ENCODE peak calls at places on chromosomes 6 and 20, in seven cellular contexts. F is body of pancreas, Z is cardiac fibroblast, S is lung, A is astrocyte of the cerebellum, T is stomach, R is AG09309. G is an unnamed sample.

GRCh38 chr6:40169878-40170277 is 235.6 kb upstream of the MOCS1 start:
- DNase-seq in F (no peak), Z (no peak), S (no peak), A (no peak), T (no peak), R (no peak), G (no peak)

GRCh38 chr6:166582258-166582657 is 4.2 kb downstream of the RAMACL start:
- DNase-seq in F (no peak), Z (no peak), S (no peak), A (no peak), T (no peak), R (peak; percentile 66), G (no peak)

GRCh38 chr20:50303573-50304500 is 113.2 kb downstream of the CEBPB start:
- DNase-seq in F (peak; percentile 82), Z (peak; percentile 98), S (peak; percentile 74), A (no peak), T (peak; percentile 84), R (no peak), G (no peak)

GRCh38 chr6:70811788-70812187 is 144.1 kb downstream of the SMAP1 start:
- DNase-seq in F (no peak), Z (no peak), S (no peak), A (no peak), T (no peak), R (no peak), G (no peak)

GRCh38 chr6:68876792-68877493 is 241.9 kb downstream of the ADGRB3 start:
- DNase-seq in F (no peak), Z (peak; percentile 42), S (no peak), A (peak; percentile 8), T (no peak), R (no peak), G (no peak)

GRCh38 chr6:157096522-157096921 is 226.8 kb downstream of the TMEM242 start:
- DNase-seq in F (peak; percentile 33), Z (no peak), S (peak; percentile 66), A (no peak), T (peak; percentile 35), R (no peak), G (no peak)

GRCh38 chr20:1001116-1001515 is 995 bp downstream of the RSPO4 start:
- DNase-seq in F (no peak), Z (no peak), S (no peak), A (no peak), T (no peak), R (no peak), G (no peak)

GRCh38 chr6:119626884-119627619 is 277.5 kb upstream of the MAN1A1 start:
- DNase-seq in F (no peak), Z (no peak), S (no peak), A (no peak), T (no peak), R (no peak), G (no peak)

GRCh38 chr20:7966176-7966575 is 25.9 kb upstream of the HAO1 start:
- DNase-seq in F (no peak), Z (no peak), S (no peak), A (no peak), T (no peak), R (no peak), G (no peak)

GRCh38 chr20:40688129-40689099 is 622 bp downstream of the MAFB start:
- DNase-seq in F (no peak), Z (no peak), S (no peak), A (no peak), T (no peak), R (no peak), G (no peak)

GRCh38 chr20:11376998-11377397 is 540.7 kb upstream of the BTBD3 start:
- DNase-seq in F (no peak), Z (no peak), S (no peak), A (peak; percentile 74), T (no peak), R (no peak), G (no peak)

GRCh38 chr6:26285143-26286134 is 79.6 kb upstream of the BTN3A2 start:
- DNase-seq in F (peak; percentile 96), Z (peak; percentile 99), S (peak; percentile 99), A (peak; percentile 97), T (peak; percentile 96), R (peak; percentile 97), G (peak; percentile 95)

GRCh38 chr6:110731898-110732297 is 83.4 kb downstream of the CDK19 start:
- DNase-seq in F (no peak), Z (no peak), S (no peak), A (no peak), T (no peak), R (no peak), G (no peak)

GRCh38 chr6:110858562-110859214 is 15.9 kb upstream of the AMD1 start:
- DNase-seq in F (no peak), Z (no peak), S (no peak), A (no peak), T (no peak), R (no peak), G (no peak)

GRCh38 chr6:114989279-114989964 is 646.6 kb upstream of the HS3ST5 start:
- DNase-seq in F (no peak), Z (no peak), S (no peak), A (no peak), T (no peak), R (no peak), G (no peak)

GRCh38 chr6:14925627-14926026 is 320.2 kb upstream of the JARID2 start:
- DNase-seq in F (no peak), Z (peak; percentile 82), S (no peak), A (no peak), T (no peak), R (no peak), G (no peak)

GRCh38 chr20:1357921-1358671 is 29.2 kb upstream of the SDCBP2 start:
- DNase-seq in F (no peak), Z (no peak), S (no peak), A (peak; percentile 47), T (no peak), R (no peak), G (no peak)

GRCh38 chr20:33531047-33531877 is 41.4 kb downstream of the CBFA2T2 start:
- DNase-seq in F (no peak), Z (peak; percentile 51), S (no peak), A (peak; percentile 42), T (no peak), R (no peak), G (no peak)

GRCh38 chr6:21138359-21139094 is 455.0 kb upstream of the SOX4 start:
- DNase-seq in F (no peak), Z (peak; percentile 29), S (no peak), A (peak; percentile 18), T (no peak), R (peak; percentile 8), G (no peak)

GRCh38 chr6:143264291-143264834 is 186.1 kb downstream of the ADAT2 start:
- DNase-seq in F (no peak), Z (no peak), S (no peak), A (no peak), T (no peak), R (no peak), G (no peak)

DNA sequence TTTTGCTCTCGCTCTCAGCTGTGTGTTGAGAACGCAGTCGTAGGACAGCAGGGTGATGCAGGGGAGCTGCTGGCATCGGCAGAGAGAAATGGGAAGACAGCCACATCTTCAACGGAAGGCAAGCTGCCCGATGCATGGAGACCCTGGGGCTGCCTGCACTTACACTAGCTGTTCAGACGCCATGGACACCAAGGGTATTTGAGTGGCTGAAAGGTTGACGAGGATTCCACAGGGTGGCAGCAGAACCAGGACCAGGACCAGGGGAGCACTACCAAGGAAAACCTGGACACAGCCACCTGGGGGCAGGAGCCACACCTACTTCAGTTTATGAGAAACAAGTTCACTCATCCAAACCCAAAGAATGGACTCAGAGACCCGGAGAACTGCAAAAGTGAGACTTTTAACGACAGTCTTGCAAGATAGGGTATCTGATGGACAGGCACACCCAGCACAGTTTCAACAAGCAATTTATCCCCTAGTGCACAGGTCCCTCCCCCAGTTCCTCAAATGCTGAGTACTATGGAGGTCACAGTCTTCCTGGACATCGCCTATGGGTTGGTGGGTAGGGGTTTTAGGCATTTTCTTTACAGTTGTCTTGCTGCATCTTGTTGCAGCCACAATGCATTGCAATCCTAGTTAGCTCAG is 56.3 kb upstream of the ENTPD6 start:
- DNase-seq in F (peak; percentile 32), Z (no peak), S (no peak), A (no peak), T (no peak), R (no peak), G (no peak)
- TF ChIP-seq CTCF in F (peak; percentile 23), Z (no peak), S (no peak), A (no peak), T (no peak), R (no peak), G (no peak)

DNA sequence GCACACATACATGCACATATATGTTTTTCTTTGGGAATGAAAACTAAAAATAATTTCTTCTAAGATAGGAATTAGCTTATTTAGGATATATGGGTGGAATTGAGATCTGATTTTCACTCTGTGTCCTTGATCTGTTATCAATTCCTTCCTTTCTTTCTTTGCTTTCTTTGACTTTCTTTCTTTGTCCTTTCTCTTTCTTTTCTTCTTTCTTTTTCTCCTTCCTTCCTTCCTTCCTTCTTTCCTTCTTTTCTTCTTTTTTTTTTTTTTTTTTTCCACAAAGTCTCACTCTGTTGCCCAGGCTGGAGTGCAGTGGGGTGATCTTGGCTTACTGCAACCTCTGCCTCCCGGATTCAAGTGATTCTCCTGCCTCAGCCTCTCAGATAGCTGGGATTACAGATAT is 28.1 kb downstream of the PCMT1 start:
- DNase-seq in F (no peak), Z (no peak), S (no peak), A (no peak), T (no peak), R (no peak), G (no peak)
- TF ChIP-seq CTCF in F (no peak), Z (no peak), S (no peak), A (no peak), T (no peak), R (no peak), G (no peak)

DNA sequence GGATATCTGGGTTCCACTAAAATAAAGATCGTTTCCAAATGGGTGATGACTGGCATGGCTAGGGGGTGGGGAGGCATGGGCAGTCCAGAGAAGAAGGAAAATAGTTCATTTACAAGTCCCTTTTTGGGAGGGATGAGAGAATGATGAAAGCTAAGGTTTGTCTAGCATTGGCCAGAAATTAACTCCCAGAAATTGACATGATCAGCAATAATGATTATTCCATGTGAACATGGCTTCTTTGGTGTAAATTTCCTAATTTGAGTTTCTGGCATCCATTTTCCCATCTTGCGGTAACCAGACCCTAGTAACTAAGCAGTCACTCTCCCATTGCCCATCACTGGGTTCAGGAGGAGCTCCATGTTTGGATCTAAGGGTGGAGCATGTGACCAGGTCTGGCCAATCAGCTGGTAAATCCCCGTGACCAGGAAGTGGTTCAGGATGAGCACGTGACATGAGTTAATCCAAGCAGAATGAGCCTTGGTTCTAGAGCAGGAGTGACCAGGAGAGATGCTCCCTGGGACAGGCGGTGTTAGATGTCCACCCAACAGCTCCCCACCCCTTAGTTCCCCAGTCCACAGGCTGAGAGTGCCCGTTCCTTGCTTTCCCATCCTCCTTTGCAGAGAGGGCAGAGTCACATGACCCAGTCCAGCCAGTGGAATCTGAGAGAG is 512.7 kb downstream of the PREX1 start:
- DNase-seq in F (no peak), Z (no peak), S (no peak), A (no peak), T (no peak), R (no peak), G (no peak)
- TF ChIP-seq CTCF in F (no peak), Z (no peak), S (no peak), A (no peak), T (no peak), R (no peak), G (no peak)

GRCh38 chr6:138035070-138035469 is 72.1 kb downstream of the PERP start:
- DNase-seq in F (no peak), Z (no peak), S (no peak), A (no peak), T (no peak), R (no peak), G (no peak)
- TF ChIP-seq CTCF in F (no peak), Z (no peak), S (no peak), A (no peak), T (no peak), R (no peak), G (no peak)

GRCh38 chr20:20407891-20408805 is 40.2 kb downstream of the INSM1 start:
- DNase-seq in F (no peak), Z (peak; percentile 8), S (no peak), A (peak; percentile 11), T (no peak), R (no peak), G (no peak)
- TF ChIP-seq CTCF in F (no peak), Z (peak; percentile 8), S (no peak), A (peak; percentile 26), T (no peak), R (peak; percentile 44), G (peak; percentile 63)